ENCODE peak calls at places on chromosomes 16 and 17, in nine cellular contexts. C is heart right ventricle, J is fibroblast of lung, B is adipocyte, U is prostate gland, F is tibial nerve, K is astrocyte, N is K562, H is lung. X is an unnamed sample.

GRCh38 chr16:88347656-88348376 is 34.9 kb upstream of the ZNF469 start:
- DNase-seq in N (no peak), U (no peak), F (no peak), C (no peak), B (no peak), K (no peak), J (no peak), H (no peak), X (peak; percentile 46)

GRCh38 chr17:21689604-21690003 is 2.7 kb upstream of the KCNJ18 start:
- DNase-seq in N (no peak), J (peak; percentile 88), H (peak; percentile 49), C (no peak), B (peak; percentile 82), K (peak; percentile 75), F (no peak), U (no peak), X (no peak)

GRCh38 chr17:64149196-64149595 is 19.3 kb upstream of the ERN1 start:
- DNase-seq in H (no peak), U (no peak), F (no peak), N (no peak), J (no peak), B (no peak), C (no peak), K (no peak), X (no peak)

GRCh38 chr16:84909686-84910085 is 89.9 kb downstream of the CRISPLD2 start:
- DNase-seq in H (no peak), J (no peak), C (no peak), B (no peak), N (no peak), F (no peak), U (no peak), K (no peak), X (no peak)

GRCh38 chr16:73214825-73215481 is 167.0 kb upstream of the ZFHX3 start:
- DNase-seq in U (no peak), B (peak; percentile 83), J (peak; percentile 97), H (no peak), K (peak; percentile 98), F (no peak), C (no peak), N (no peak), X (no peak)

GRCh38 chr16:185691-186090 is 5.4 kb downstream of the HBQ1 start:
- DNase-seq in K (no peak), J (no peak), C (no peak), F (no peak), N (no peak), H (no peak), U (no peak), B (no peak), X (no peak)

GRCh38 chr16:12330977-12331376 is 354.4 kb downstream of the SNX29 start:
- DNase-seq in B (peak; percentile 25), H (no peak), F (no peak), J (no peak), K (no peak), N (no peak), U (no peak), C (peak; percentile 56), X (no peak)

GRCh38 chr16:46973457-46974324 is at the start of gene DNAJA2:
- DNase-seq in C (peak; percentile 92), U (peak; percentile 86), N (peak; percentile 90), J (peak; percentile 89), H (peak; percentile 92), K (peak; percentile 79), F (peak; percentile 87), B (peak; percentile 95), X (peak; percentile 86)

GRCh38 chr16:89102035-89102776 is 8.6 kb downstream of the ACSF3 start:
- DNase-seq in N (no peak), K (no peak), F (no peak), C (no peak), U (no peak), H (no peak), J (no peak), B (no peak), X (no peak)

GRCh38 chr16:2465653-2466415 is 5.3 kb upstream of the NTN3 start:
- DNase-seq in J (no peak), B (no peak), F (no peak), U (no peak), H (no peak), C (no peak), K (no peak), N (no peak), X (no peak)

GRCh38 chr16:1278456-1278855 is 22.6 kb downstream of the TPSD1 start:
- DNase-seq in K (no peak), U (no peak), H (no peak), F (no peak), B (peak; percentile 3), N (peak; percentile 38), C (no peak), J (no peak), X (no peak)

GRCh38 chr16:23952128-23953041 is 116.6 kb downstream of the PRKCB start:
- DNase-seq in B (no peak), H (no peak), K (peak; percentile 5), U (no peak), N (peak; percentile 63), J (no peak), F (no peak), C (no peak), X (no peak)

GRCh38 chr17:34979650-34980352 is 511 bp upstream of the LIG3 start:
- DNase-seq in H (no peak), K (peak; percentile 29), C (no peak), F (no peak), B (peak; percentile 27), U (no peak), N (no peak), J (peak; percentile 10), X (no peak)

GRCh38 chr16:13039526-13039925 is 138.1 kb downstream of the SHISA9 start:
- DNase-seq in C (no peak), J (no peak), F (no peak), B (no peak), K (no peak), N (no peak), U (no peak), H (no peak), X (no peak)

GRCh38 chr16:8928467-8928957 is 35.2 kb downstream of the USP7 start:
- DNase-seq in B (peak; percentile 69), J (peak; percentile 73), K (peak; percentile 10), U (no peak), N (no peak), H (no peak), C (no peak), F (no peak), X (no peak)

GRCh38 chr16:50900391-50900942 is 158.6 kb downstream of the CYLD start:
- DNase-seq in C (no peak), N (no peak), F (no peak), U (no peak), K (no peak), B (no peak), H (no peak), J (no peak), X (no peak)

DNA sequence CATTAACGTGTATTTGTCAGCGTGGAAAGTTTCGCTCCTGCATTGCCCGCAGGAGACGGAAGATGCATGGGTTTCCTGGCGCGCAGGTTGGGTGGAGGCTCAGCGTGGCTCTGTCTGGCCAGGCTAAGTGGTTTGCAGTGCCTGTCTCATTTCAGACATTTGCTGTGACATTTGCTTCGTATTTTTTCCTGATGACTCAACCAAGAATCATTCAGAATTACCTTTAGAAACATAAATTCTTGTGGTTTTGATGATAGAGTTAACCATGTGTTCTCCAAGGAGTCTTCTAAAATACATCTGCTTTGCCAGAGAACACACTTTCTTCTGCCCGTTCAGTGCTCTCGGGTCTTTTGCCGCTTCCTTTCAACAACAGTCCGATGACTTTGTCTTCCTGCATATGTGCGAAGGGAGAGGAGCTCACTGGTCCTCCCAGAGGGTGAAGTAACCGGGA is 216.8 kb downstream of the RPTOR start:
- DNase-seq in F (no peak), C (no peak), N (no peak), U (no peak), H (no peak), K (peak; percentile 89), J (peak; percentile 68), B (peak; percentile 69), X (peak; percentile 18)
- H3K4me1 ChIP-seq in F (peaks cover 5% of the 10 kb centered on the region), C (peaks cover 8% of the 10 kb centered on the region), N (peaks cover under 1% of the 10 kb centered on the region), U (no peaks in the 10 kb centered on the region), H (peaks cover 5% of the 10 kb centered on the region), K (peaks cover 17% of the 10 kb centered on the region), J (peaks cover 17% of the 10 kb centered on the region), B (peaks cover 19% of the 10 kb centered on the region), X (peaks cover 63% of the 10 kb centered on the region)

DNA sequence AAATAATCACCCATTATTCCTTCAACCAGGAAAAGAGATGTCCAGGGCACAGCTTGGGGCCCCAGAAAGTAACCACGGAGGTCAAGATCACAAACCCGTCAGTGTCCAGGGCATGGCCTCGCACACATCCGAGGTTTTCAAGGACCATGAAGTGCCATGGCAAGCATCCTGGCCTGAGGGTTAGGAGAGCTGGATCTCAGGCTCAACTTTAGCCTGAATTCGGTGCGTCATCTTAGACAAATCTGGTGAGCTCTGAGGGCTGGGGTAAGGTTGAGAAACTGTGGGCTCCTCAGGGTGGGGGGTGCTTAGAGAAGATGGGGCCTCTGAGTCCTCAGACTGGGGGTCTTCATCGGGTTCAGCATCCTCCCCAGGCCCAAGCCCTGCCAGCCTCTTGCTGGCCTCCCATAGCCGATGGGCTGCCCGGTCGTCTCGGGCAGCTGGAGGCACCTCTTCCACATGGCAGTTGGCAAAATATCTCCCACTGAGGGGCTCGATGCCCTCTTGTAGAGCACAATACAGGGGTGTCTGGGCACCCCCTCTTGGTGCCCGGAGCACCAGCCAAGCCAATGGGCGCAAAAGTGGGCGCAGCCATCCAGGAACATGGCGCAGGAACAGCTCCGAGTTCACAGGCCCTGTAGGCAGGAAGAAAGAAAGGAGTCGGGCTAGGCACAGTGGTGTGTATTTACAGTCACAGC is 875 bp upstream of the FLOT2 start:
- DNase-seq in U (no peak), J (no peak), F (no peak), H (no peak), B (no peak), C (no peak), K (no peak), N (no peak), X (no peak)
- H3K36me3 ChIP-seq in U (no peaks in the 10 kb centered on the region), J (peaks cover 3% of the 10 kb centered on the region), F (no peaks in the 10 kb centered on the region), H (peaks cover 1% of the 10 kb centered on the region), B (no peaks in the 10 kb centered on the region), C (no peaks in the 10 kb centered on the region), K (no peaks in the 10 kb centered on the region), N (peaks cover 38% of the 10 kb centered on the region), X (no peaks in the 10 kb centered on the region)

DNA sequence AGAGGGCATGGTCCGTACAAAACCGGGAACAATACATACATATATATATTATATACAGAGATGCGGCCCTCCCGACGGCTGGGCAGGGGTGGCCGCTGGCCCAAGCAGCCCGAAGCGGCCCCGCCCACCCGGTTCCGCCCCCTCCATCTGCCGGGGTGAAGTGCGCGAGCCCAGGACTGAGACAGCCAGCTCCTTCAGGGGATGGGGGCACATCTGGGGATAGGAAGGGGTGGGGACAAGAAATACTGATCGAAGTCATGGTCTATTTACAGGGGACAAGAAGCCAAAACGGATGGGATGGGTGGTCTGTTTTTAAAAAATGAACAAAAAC is 3.8 kb upstream of the SAMD14 start:
- DNase-seq in B (no peak), C (no peak), F (no peak), K (no peak), N (peak; percentile 54), H (no peak), J (no peak), U (no peak), X (no peak)
- H3K4me1 ChIP-seq in B (peaks cover 13% of the 10 kb centered on the region), C (peaks cover 54% of the 10 kb centered on the region), F (peaks cover 37% of the 10 kb centered on the region), K (peaks cover 13% of the 10 kb centered on the region), N (no peaks in the 10 kb centered on the region), H (peaks cover 4% of the 10 kb centered on the region), J (peaks cover 14% of the 10 kb centered on the region), U (no peaks in the 10 kb centered on the region), X (peaks cover 20% of the 10 kb centered on the region)

DNA sequence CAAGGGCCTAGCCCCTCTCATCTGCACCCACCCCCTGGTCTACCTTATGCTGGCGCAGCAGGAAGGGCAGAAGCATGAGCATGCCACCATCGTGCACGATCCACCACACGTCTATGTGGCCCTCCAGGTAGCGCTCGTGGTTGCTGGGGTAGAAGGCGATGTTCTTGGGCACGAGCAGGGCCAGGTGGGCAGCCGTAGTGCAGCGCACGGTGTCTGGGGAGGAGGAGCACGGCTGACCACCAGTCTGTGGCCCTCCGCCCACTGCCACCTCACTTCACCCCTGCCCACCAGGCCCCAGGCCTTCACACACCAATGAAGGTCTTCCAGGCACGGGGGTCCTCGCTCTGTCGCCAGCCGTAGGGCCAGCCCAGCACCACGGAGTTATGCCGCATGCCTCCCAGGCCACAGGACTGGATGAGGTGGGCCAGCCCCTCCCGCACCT is 2.2 kb upstream of the LCAT start:
- DNase-seq in J (no peak), K (no peak), H (no peak), F (no peak), B (no peak), U (no peak), C (no peak), N (no peak), X (no peak)
- H3K36me3 ChIP-seq in J (peaks cover 79% of the 10 kb centered on the region), K (peaks cover 37% of the 10 kb centered on the region), H (peaks cover 93% of the 10 kb centered on the region), F (peaks cover 88% of the 10 kb centered on the region), B (peaks cover 90% of the 10 kb centered on the region), U (peaks cover 40% of the 10 kb centered on the region), C (peaks cover 99% of the 10 kb centered on the region), N (peaks cover 92% of the 10 kb centered on the region), X (peaks cover 8% of the 10 kb centered on the region)

X was measured in CD4-positive, CD25-positive, alpha-beta regulatory T cell.